ENCODE peak calls at places on chromosomes 11 and 22, in six cellular contexts. One of them, this sample, is unnamed. For H3K79me1, the result is how much of the 10 kb centered on the place peaks cover.

GRCh38 chr11:92591551-92591950 is 366.9 kb downstream of the FAT3 start:
- DNase-seq in H1: no peak
- DNase-seq in neuronal stem cell: no peak
- DNase-seq in mesendoderm: no peak
- DNase-seq in trophoblast cell: peak
- DNase-seq in IMR-90: no peak
- DNase-seq in this sample: no peak

GRCh38 chr11:132342408-132342807 is 972.0 kb downstream of the NTM start:
- DNase-seq in H1: no peak
- DNase-seq in mesendoderm: no peak
- DNase-seq in IMR-90: no peak
- DNase-seq in neuronal stem cell: no peak
- DNase-seq in trophoblast cell: no peak
- DNase-seq in this sample: no peak

GRCh38 chr11:13207665-13208594 is 69.7 kb upstream of the BMAL1 start:
- DNase-seq in neuronal stem cell: no peak
- DNase-seq in H1: no peak
- DNase-seq in IMR-90: peak
- DNase-seq in mesendoderm: peak
- DNase-seq in trophoblast cell: peak
- DNase-seq in this sample: peak

GRCh38 chr11:79822771-79823170 is 381.9 kb upstream of the TENM4 start:
- DNase-seq in IMR-90: no peak
- DNase-seq in H1: no peak
- DNase-seq in neuronal stem cell: no peak
- DNase-seq in mesendoderm: no peak
- DNase-seq in trophoblast cell: no peak
- DNase-seq in this sample: no peak

GRCh38 chr11:35343033-35343598 is 76.2 kb downstream of the SLC1A2 start:
- DNase-seq in trophoblast cell: no peak
- DNase-seq in H1: no peak
- DNase-seq in mesendoderm: no peak
- DNase-seq in IMR-90: no peak
- DNase-seq in neuronal stem cell: no peak
- DNase-seq in this sample: no peak

GRCh38 chr11:83336993-83337392 is 50.8 kb upstream of the CCDC90B start:
- DNase-seq in neuronal stem cell: no peak
- DNase-seq in H1: no peak
- DNase-seq in trophoblast cell: no peak
- DNase-seq in IMR-90: no peak
- DNase-seq in mesendoderm: no peak
- DNase-seq in this sample: no peak

GRCh38 chr11:12377106-12377823 is at the start of gene PARVA:
- DNase-seq in trophoblast cell: peak
- DNase-seq in IMR-90: peak
- DNase-seq in H1: peak
- DNase-seq in neuronal stem cell: peak
- DNase-seq in mesendoderm: peak
- DNase-seq in this sample: peak

GRCh38 chr22:24486501-24486921 is 8.6 kb upstream of the UPB1 start:
- DNase-seq in H1: no peak
- DNase-seq in trophoblast cell: no peak
- DNase-seq in IMR-90: peak
- DNase-seq in mesendoderm: no peak
- DNase-seq in neuronal stem cell: no peak
- DNase-seq in this sample: peak

GRCh38 chr11:58578136-58578634 is 678 bp upstream of the ZFP91 start:
- DNase-seq in trophoblast cell: peak
- DNase-seq in mesendoderm: peak
- DNase-seq in IMR-90: peak
- DNase-seq in H1: peak
- DNase-seq in neuronal stem cell: peak
- DNase-seq in this sample: peak

GRCh38 chr22:31104869-31105268 is 2.5 kb downstream of the SELENOM start:
- DNase-seq in H1: peak
- DNase-seq in neuronal stem cell: peak
- DNase-seq in trophoblast cell: peak
- DNase-seq in IMR-90: no peak
- DNase-seq in mesendoderm: peak
- DNase-seq in this sample: no peak

GRCh38 chr11:102111011-102111786 is 952 bp downstream of the YAP1 start:
- DNase-seq in H1: peak
- DNase-seq in IMR-90: peak
- DNase-seq in mesendoderm: peak
- DNase-seq in trophoblast cell: peak
- DNase-seq in neuronal stem cell: peak
- DNase-seq in this sample: peak

GRCh38 chr11:108019870-108020540 is 11.3 kb downstream of the CUL5 start:
- DNase-seq in neuronal stem cell: no peak
- DNase-seq in mesendoderm: peak
- DNase-seq in H1: no peak
- DNase-seq in IMR-90: peak
- DNase-seq in trophoblast cell: no peak
- DNase-seq in this sample: peak

GRCh38 chr11:113896156-113896879 is 8.3 kb upstream of the HTR3B start:
- DNase-seq in neuronal stem cell: no peak
- DNase-seq in mesendoderm: peak
- DNase-seq in IMR-90: peak
- DNase-seq in H1: no peak
- DNase-seq in trophoblast cell: peak
- DNase-seq in this sample: peak

GRCh38 chr11:125372088-125372487 is 124.0 kb downstream of the FEZ1 start:
- DNase-seq in IMR-90: no peak
- DNase-seq in H1: no peak
- DNase-seq in neuronal stem cell: no peak
- DNase-seq in mesendoderm: no peak
- DNase-seq in trophoblast cell: no peak
- DNase-seq in this sample: no peak

GRCh38 chr22:30733081-30733680 is 38.5 kb downstream of the OSBP2 start:
- DNase-seq in mesendoderm: no peak
- DNase-seq in IMR-90: peak
- DNase-seq in neuronal stem cell: no peak
- DNase-seq in H1: no peak
- DNase-seq in trophoblast cell: no peak
- DNase-seq in this sample: no peak

GRCh38 chr22:19962909-19963806 is 21.5 kb upstream of the TXNRD2 start:
- DNase-seq in neuronal stem cell: no peak
- DNase-seq in IMR-90: peak
- DNase-seq in H1: no peak
- DNase-seq in mesendoderm: peak
- DNase-seq in trophoblast cell: peak
- DNase-seq in this sample: peak

GRCh38 chr22:17118342-17118741 is 2.8 kb downstream of the TMEM121B start:
- DNase-seq in mesendoderm: no peak
- DNase-seq in trophoblast cell: no peak
- DNase-seq in neuronal stem cell: no peak
- DNase-seq in H1: no peak
- DNase-seq in IMR-90: no peak
- DNase-seq in this sample: no peak

GRCh38 chr11:46983598-46983997 is 47.0 kb downstream of the CSTPP1 start:
- DNase-seq in IMR-90: no peak
- DNase-seq in trophoblast cell: no peak
- DNase-seq in mesendoderm: no peak
- DNase-seq in H1: no peak
- DNase-seq in neuronal stem cell: no peak
- DNase-seq in this sample: no peak

GRCh38 chr11:133239530-133239929 is 292.8 kb downstream of the OPCML start:
- DNase-seq in neuronal stem cell: no peak
- DNase-seq in mesendoderm: peak
- DNase-seq in IMR-90: no peak
- DNase-seq in H1: no peak
- DNase-seq in trophoblast cell: no peak
- DNase-seq in this sample: no peak

GRCh38 chr11:93279911-93280347 is 50.6 kb upstream of the DEUP1 start:
- DNase-seq in mesendoderm: no peak
- DNase-seq in neuronal stem cell: no peak
- DNase-seq in H1: no peak
- DNase-seq in trophoblast cell: no peak
- DNase-seq in IMR-90: no peak
- DNase-seq in this sample: no peak

GRCh38 chr11:69241075-69241740 is 52.7 kb upstream of the MYEOV start:
- DNase-seq in trophoblast cell: no peak
- DNase-seq in H1: no peak
- DNase-seq in IMR-90: no peak
- DNase-seq in mesendoderm: peak
- DNase-seq in neuronal stem cell: no peak
- DNase-seq in this sample: no peak

GRCh38 chr11:113334183-113334582 is 19.8 kb downstream of the TTC12 start:
- DNase-seq in neuronal stem cell: no peak
- DNase-seq in IMR-90: no peak
- DNase-seq in H1: no peak
- DNase-seq in trophoblast cell: no peak
- DNase-seq in mesendoderm: no peak
- DNase-seq in this sample: no peak

GRCh38 chr22:50016308-50016987 is 3.9 kb upstream of the IL17REL start:
- DNase-seq in IMR-90: no peak
- DNase-seq in trophoblast cell: no peak
- DNase-seq in mesendoderm: no peak
- DNase-seq in H1: no peak
- DNase-seq in neuronal stem cell: no peak
- DNase-seq in this sample: no peak

GRCh38 chr22:43293661-43294392 is 49.3 kb downstream of the SCUBE1 start:
- DNase-seq in neuronal stem cell: no peak
- DNase-seq in mesendoderm: peak
- DNase-seq in H1: no peak
- DNase-seq in trophoblast cell: peak
- DNase-seq in IMR-90: peak
- DNase-seq in this sample: peak

GRCh38 chr11:727859-728748 is 19.2 kb upstream of the TALDO1 start:
- DNase-seq in neuronal stem cell: peak
- DNase-seq in IMR-90: peak
- DNase-seq in H1: peak
- DNase-seq in trophoblast cell: peak
- DNase-seq in mesendoderm: peak
- DNase-seq in this sample: peak

GRCh38 chr22:49853981-49854791 is 542 bp downstream of the ZBED4 start:
- DNase-seq in mesendoderm: peak
- DNase-seq in neuronal stem cell: peak
- DNase-seq in H1: no peak
- DNase-seq in trophoblast cell: peak
- DNase-seq in IMR-90: peak
- DNase-seq in this sample: peak

GRCh38 chr11:106398396-106399074 is 321.1 kb downstream of the AASDHPPT start:
- DNase-seq in neuronal stem cell: no peak
- DNase-seq in trophoblast cell: no peak
- DNase-seq in H1: no peak
- DNase-seq in IMR-90: peak
- DNase-seq in mesendoderm: no peak
- DNase-seq in this sample: peak

GRCh38 chr11:57476883-57477506 is 16.7 kb downstream of the RTN4RL2 start:
- DNase-seq in IMR-90: peak
- DNase-seq in H1: no peak
- DNase-seq in trophoblast cell: peak
- DNase-seq in mesendoderm: peak
- DNase-seq in neuronal stem cell: no peak
- DNase-seq in this sample: peak

GRCh38 chr11:9858218-9858617 is 194.3 kb downstream of the SWAP70 start:
- DNase-seq in IMR-90: no peak
- DNase-seq in neuronal stem cell: no peak
- DNase-seq in H1: no peak
- DNase-seq in mesendoderm: peak
- DNase-seq in trophoblast cell: no peak
- DNase-seq in this sample: no peak

DNA sequence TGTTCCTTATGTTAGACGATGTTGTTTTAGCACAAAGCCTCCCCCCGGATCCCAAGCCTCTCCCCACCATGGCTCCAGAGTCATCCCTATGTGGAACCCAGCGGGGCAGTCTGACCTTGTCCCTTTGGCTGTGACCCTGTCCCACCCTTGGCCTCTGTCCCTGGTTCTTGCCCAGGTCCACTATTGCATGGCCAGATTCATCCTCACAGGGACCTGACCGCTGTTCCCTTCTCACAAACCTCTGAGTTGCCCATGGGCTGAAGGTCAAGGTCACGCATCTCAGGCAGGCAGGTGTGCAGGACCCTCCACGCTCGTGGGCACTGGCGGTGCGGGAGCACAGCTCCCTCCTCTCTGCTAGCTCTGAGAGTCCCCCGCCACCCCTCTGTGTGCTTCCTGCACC is 39.0 kb downstream of the BCR start:
- DNase-seq in neuronal stem cell: no peak
- DNase-seq in mesendoderm: no peak
- DNase-seq in trophoblast cell: no peak
- DNase-seq in H1: no peak
- DNase-seq in IMR-90: no peak
- DNase-seq in this sample: no peak
- H3K4me2 ChIP-seq in neuronal stem cell: no peak
- H3K4me2 ChIP-seq in mesendoderm: no peak
- H3K4me2 ChIP-seq in trophoblast cell: no peak
- H3K4me2 ChIP-seq in H1: no peak
- H3K4me2 ChIP-seq in IMR-90: peak
- H3K4me2 ChIP-seq in this sample: peak

DNA sequence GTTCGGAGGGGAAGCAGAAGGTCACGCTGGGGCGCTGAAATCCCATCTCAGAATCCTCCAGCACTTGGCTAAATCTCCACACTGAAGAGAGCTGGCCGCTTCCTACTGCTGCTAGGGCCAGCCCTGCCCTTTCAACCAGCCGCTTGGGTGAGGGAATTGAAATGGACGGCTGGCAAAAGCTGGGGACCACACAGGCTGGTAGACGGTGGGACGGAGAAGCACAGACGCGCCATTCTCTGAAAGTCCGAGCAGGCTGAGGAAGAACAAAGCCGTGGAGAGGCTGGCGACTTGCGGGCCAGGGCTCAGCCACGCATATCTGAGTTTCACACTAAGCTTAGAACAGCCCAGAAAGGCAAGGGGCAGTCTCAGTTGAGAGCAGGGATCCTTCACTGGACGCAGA is 3.6 kb downstream of the EHD1 start:
- DNase-seq in mesendoderm: no peak
- DNase-seq in IMR-90: no peak
- DNase-seq in trophoblast cell: no peak
- DNase-seq in H1: no peak
- DNase-seq in neuronal stem cell: no peak
- DNase-seq in this sample: no peak
- H3K4me3 ChIP-seq in mesendoderm: no peak
- H3K4me3 ChIP-seq in IMR-90: no peak
- H3K4me3 ChIP-seq in trophoblast cell: no peak
- H3K4me3 ChIP-seq in H1: no peak
- H3K4me3 ChIP-seq in neuronal stem cell: no peak
- H3K4me3 ChIP-seq in this sample: no peak

GRCh38 chr22:27734066-27734465 is 67.5 kb downstream of the MN1 start:
- DNase-seq in neuronal stem cell: no peak
- DNase-seq in trophoblast cell: no peak
- DNase-seq in mesendoderm: no peak
- DNase-seq in H1: no peak
- DNase-seq in IMR-90: no peak
- DNase-seq in this sample: no peak
- H3K79me1 ChIP-seq in neuronal stem cell: under half
- H3K79me1 ChIP-seq in trophoblast cell: under half
- H3K79me1 ChIP-seq in mesendoderm: under half
- H3K79me1 ChIP-seq in H1: under half
- H3K79me1 ChIP-seq in IMR-90: under half
- H3K79me1 ChIP-seq in this sample: under half

DNA sequence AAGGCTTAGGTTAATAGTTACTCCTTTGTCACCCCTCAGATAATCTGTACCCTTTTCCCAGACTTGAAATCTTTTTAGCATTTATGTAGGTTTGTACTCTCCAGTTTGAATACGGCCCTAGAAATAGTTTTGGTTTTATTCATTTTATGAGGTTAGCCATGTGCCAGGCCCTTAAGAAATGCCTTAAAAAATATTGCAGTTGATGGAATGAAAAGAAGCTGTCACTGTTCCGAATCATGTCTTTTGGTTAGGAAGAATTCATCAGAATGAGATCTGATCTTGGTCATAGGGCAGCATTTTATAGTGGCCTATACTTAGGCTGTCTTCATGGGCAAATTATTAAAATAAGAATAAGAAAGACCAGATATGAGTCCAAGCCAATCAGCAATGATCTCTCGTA is 14.8 kb upstream of the PRSS23 start:
- DNase-seq in neuronal stem cell: no peak
- DNase-seq in trophoblast cell: no peak
- DNase-seq in IMR-90: no peak
- DNase-seq in H1: no peak
- DNase-seq in mesendoderm: no peak
- DNase-seq in this sample: no peak
- H3K4me2 ChIP-seq in neuronal stem cell: no peak
- H3K4me2 ChIP-seq in trophoblast cell: no peak
- H3K4me2 ChIP-seq in IMR-90: no peak
- H3K4me2 ChIP-seq in H1: no peak
- H3K4me2 ChIP-seq in mesendoderm: no peak
- H3K4me2 ChIP-seq in this sample: no peak

This sample was measured in mesenchymal stem cell.